ENCODE peak calls at places on chromosomes 3 and 15, in four cellular contexts. One of them, this sample, is unnamed.

GRCh38 chr3:56858331-56858730 is 56.6 kb upstream of the ARHGEF3 start:
- DNase-seq in GM12865: no peak
- DNase-seq in left ventricle myocardium inferior: no peak
- DNase-seq in foreskin fibroblast: no peak
- DNase-seq in this sample: no peak

GRCh38 chr3:133573629-133574194 is at the start of gene CDV3:
- DNase-seq in GM12865: no peak
- DNase-seq in left ventricle myocardium inferior: no peak
- DNase-seq in foreskin fibroblast: no peak
- DNase-seq in this sample: no peak

GRCh38 chr3:112136959-112137693 is 4.1 kb upstream of the GCSAM start:
- DNase-seq in GM12865: peak
- DNase-seq in left ventricle myocardium inferior: no peak
- DNase-seq in foreskin fibroblast: peak
- DNase-seq in this sample: no peak

GRCh38 chr15:73851679-73852078 is 21.7 kb upstream of the TBC1D21 start:
- DNase-seq in GM12865: peak
- DNase-seq in left ventricle myocardium inferior: no peak
- DNase-seq in foreskin fibroblast: peak
- DNase-seq in this sample: peak

GRCh38 chr3:134708671-134709070 is 57.8 kb upstream of the KY start:
- DNase-seq in GM12865: no peak
- DNase-seq in left ventricle myocardium inferior: no peak
- DNase-seq in foreskin fibroblast: peak
- DNase-seq in this sample: no peak

GRCh38 chr3:181919375-181919774 is 207.7 kb downstream of the SOX2 start:
- DNase-seq in GM12865: no peak
- DNase-seq in left ventricle myocardium inferior: no peak
- DNase-seq in foreskin fibroblast: peak
- DNase-seq in this sample: no peak

GRCh38 chr3:127777861-127778711 is 44.2 kb downstream of the MGLL start:
- DNase-seq in GM12865: no peak
- DNase-seq in left ventricle myocardium inferior: no peak
- DNase-seq in foreskin fibroblast: no peak
- DNase-seq in this sample: no peak

GRCh38 chr3:55511895-55512585 is 24.9 kb upstream of the WNT5A start:
- DNase-seq in GM12865: no peak
- DNase-seq in left ventricle myocardium inferior: no peak
- DNase-seq in foreskin fibroblast: peak
- DNase-seq in this sample: no peak

GRCh38 chr15:87365221-87365620 is 891.3 kb downstream of the NTRK3 start:
- DNase-seq in GM12865: no peak
- DNase-seq in left ventricle myocardium inferior: no peak
- DNase-seq in foreskin fibroblast: peak
- DNase-seq in this sample: no peak

GRCh38 chr3:124888482-124889441 is 1.6 kb upstream of the ITGB5 start:
- DNase-seq in GM12865: no peak
- DNase-seq in left ventricle myocardium inferior: no peak
- DNase-seq in foreskin fibroblast: no peak
- DNase-seq in this sample: no peak

GRCh38 chr3:124887177-124887995 is at the start of gene ITGB5:
- DNase-seq in GM12865: peak
- DNase-seq in left ventricle myocardium inferior: peak
- DNase-seq in foreskin fibroblast: peak
- DNase-seq in this sample: no peak

GRCh38 chr3:124887996-124888298 is 782 bp upstream of the ITGB5 start:
- DNase-seq in GM12865: no peak
- DNase-seq in left ventricle myocardium inferior: no peak
- DNase-seq in foreskin fibroblast: no peak
- DNase-seq in this sample: no peak

GRCh38 chr3:124885466-124886167 is 1.5 kb downstream of the ITGB5 start:
- DNase-seq in GM12865: no peak
- DNase-seq in left ventricle myocardium inferior: no peak
- DNase-seq in foreskin fibroblast: peak
- DNase-seq in this sample: no peak

GRCh38 chr3:124886168-124887051 is 755 bp downstream of the ITGB5 start:
- DNase-seq in GM12865: peak
- DNase-seq in left ventricle myocardium inferior: peak
- DNase-seq in foreskin fibroblast: peak
- DNase-seq in this sample: no peak
- TF ChIP-seq CTCF in GM12865: no peak
- TF ChIP-seq CTCF in left ventricle myocardium inferior: no peak
- TF ChIP-seq CTCF in foreskin fibroblast: no peak
- TF ChIP-seq CTCF in this sample: peak

DNA sequence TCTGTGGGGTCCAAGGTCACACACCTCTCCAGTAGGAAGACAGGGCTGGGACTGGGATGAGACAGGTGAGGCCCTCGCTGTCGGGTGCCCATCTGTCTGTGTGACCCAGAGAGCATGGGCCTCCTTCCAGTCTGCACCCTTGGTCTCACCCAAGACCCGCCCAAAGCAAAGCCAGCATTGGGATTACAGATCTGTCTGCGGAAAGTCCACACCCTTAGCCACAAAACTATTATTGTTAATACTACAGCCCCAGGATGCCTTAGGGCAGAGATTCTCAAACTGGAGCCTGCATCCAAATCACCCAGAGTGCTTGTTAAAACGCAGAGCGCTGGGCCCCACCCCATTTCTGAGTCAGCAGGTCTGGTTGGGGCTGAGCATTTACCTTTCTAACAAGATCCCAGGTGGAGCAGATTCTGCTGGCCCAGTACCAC is 58.5 kb upstream of the ZNF148 start:
- DNase-seq in GM12865: peak
- DNase-seq in left ventricle myocardium inferior: no peak
- DNase-seq in foreskin fibroblast: no peak
- DNase-seq in this sample: no peak
- H3K4me3 ChIP-seq in GM12865: no peak
- H3K4me3 ChIP-seq in left ventricle myocardium inferior: no peak
- H3K4me3 ChIP-seq in foreskin fibroblast: no peak
- H3K4me3 ChIP-seq in this sample: no peak

GRCh38 chr3:52820741-52821140 is 9.7 kb downstream of the ITIH4 start:
- DNase-seq in GM12865: peak
- DNase-seq in left ventricle myocardium inferior: no peak
- DNase-seq in foreskin fibroblast: peak
- DNase-seq in this sample: no peak
- TF ChIP-seq CTCF in GM12865: peak
- TF ChIP-seq CTCF in left ventricle myocardium inferior: peak
- TF ChIP-seq CTCF in foreskin fibroblast: peak
- TF ChIP-seq CTCF in this sample: peak

GRCh38 chr15:33091983-33092688 is 102.4 kb downstream of the FMN1 start:
- DNase-seq in GM12865: no peak
- DNase-seq in left ventricle myocardium inferior: no peak
- DNase-seq in foreskin fibroblast: no peak
- DNase-seq in this sample: no peak
- H3K4me3 ChIP-seq in GM12865: no peak
- H3K4me3 ChIP-seq in left ventricle myocardium inferior: no peak
- H3K4me3 ChIP-seq in foreskin fibroblast: no peak
- H3K4me3 ChIP-seq in this sample: no peak

DNA sequence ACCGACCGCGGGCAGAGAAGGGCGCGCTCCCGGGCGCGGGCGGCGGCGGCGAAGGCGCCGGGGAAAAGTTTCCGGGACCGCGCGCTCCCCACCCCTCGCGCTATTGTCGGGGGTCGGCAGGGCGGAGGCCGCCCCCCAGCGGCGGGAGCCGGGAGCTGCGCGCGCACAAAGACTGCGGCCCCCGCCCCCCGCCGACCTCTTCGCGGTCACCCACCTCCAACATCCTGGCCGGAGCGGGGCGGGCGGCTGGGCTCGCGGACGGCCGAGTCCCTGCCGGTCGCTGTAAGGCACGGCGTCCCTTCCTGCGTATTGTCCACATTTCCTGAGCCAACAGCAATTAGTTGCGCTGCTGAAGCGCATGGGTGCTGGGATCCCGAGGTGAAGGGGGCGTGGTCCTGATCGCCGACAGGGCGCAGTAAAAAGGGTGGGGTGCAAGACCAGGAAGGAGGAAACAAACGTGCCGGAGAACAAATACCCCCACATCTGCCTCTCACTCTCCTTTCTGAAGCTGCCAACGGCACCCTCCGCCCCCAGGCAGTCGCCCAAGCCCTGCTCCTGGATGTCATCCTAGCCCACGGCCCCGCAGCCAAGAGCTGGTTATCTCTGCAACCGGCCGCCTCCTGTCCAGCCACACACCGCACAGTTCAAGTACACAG is at the start of gene TMEM44:
- DNase-seq in GM12865: peak
- DNase-seq in left ventricle myocardium inferior: peak
- DNase-seq in foreskin fibroblast: peak
- DNase-seq in this sample: peak
- TF ChIP-seq CTCF in GM12865: peak
- TF ChIP-seq CTCF in left ventricle myocardium inferior: peak
- TF ChIP-seq CTCF in foreskin fibroblast: peak
- TF ChIP-seq CTCF in this sample: peak

GRCh38 chr15:33968224-33968623 is at the start of gene CHRM5:
- DNase-seq in GM12865: no peak
- DNase-seq in left ventricle myocardium inferior: no peak
- DNase-seq in foreskin fibroblast: peak
- DNase-seq in this sample: no peak
- H3K4me3 ChIP-seq in GM12865: no peak
- H3K4me3 ChIP-seq in left ventricle myocardium inferior: no peak
- H3K4me3 ChIP-seq in foreskin fibroblast: no peak
- H3K4me3 ChIP-seq in this sample: no peak

DNA sequence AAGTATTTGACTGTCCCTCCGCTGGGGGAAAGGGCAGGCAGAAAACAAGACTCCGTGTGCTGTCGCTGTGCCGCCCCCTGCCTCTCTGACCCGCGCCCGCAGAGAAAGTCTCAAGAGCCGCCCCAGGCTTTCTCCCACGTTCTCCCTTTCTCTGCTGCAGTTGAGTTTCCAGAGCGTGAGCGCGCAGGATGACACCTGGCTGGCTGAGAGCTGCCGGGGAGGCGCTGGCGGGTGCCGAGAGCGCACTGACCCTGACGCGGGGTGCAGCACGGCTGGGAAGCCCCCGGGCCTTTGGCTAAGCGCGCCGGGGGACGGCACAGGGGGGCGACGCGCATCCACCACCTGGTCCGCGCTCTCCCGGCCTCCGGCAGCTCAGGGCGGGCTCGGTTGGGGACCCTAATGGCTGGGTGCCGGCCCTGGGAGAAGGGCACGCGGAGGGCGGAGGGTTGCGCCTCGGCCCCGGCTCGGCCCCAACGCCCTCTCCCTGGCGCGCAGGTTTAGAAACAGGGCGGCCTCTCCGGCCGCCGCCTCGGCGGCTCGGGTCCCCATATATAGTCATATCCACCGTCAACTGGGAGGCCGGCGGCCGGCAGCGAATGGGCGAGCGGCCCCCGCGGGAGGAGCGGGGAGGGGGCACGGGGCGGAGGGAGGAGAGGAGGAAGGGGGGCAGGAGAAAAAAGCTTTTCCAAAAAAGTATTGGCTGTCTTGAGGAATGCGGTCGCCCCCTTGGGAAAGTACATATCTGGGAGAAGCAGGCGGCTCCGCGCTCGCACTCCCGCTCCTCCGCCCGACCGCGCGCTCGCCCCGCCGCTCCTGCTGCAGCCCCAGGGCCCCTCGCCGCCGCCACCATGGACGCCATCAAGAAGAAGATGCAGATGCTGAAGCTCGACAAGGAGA is at the start of gene TPM1:
- DNase-seq in GM12865: no peak
- DNase-seq in left ventricle myocardium inferior: peak
- DNase-seq in foreskin fibroblast: peak
- DNase-seq in this sample: peak
- TF ChIP-seq CTCF in GM12865: no peak
- TF ChIP-seq CTCF in left ventricle myocardium inferior: peak
- TF ChIP-seq CTCF in foreskin fibroblast: no peak
- TF ChIP-seq CTCF in this sample: peak

GRCh38 chr15:34794590-34795206 is 651 bp downstream of the ACTC1 start:
- DNase-seq in GM12865: no peak
- DNase-seq in left ventricle myocardium inferior: no peak
- DNase-seq in foreskin fibroblast: no peak
- DNase-seq in this sample: no peak
- H3K4me3 ChIP-seq in GM12865: no peak
- H3K4me3 ChIP-seq in left ventricle myocardium inferior: peak
- H3K4me3 ChIP-seq in foreskin fibroblast: peak
- H3K4me3 ChIP-seq in this sample: peak

GRCh38 chr15:90819390-90819789 is 49.0 kb upstream of the FURIN start:
- DNase-seq in GM12865: no peak
- DNase-seq in left ventricle myocardium inferior: peak
- DNase-seq in foreskin fibroblast: no peak
- DNase-seq in this sample: no peak

GRCh38 chr15:90820481-90820880 is 47.9 kb upstream of the FURIN start:
- DNase-seq in GM12865: no peak
- DNase-seq in left ventricle myocardium inferior: no peak
- DNase-seq in foreskin fibroblast: no peak
- DNase-seq in this sample: no peak

GRCh38 chr15:90817117-90818057 is 51.0 kb upstream of the FURIN start:
- DNase-seq in GM12865: no peak
- DNase-seq in left ventricle myocardium inferior: no peak
- DNase-seq in foreskin fibroblast: no peak
- DNase-seq in this sample: no peak

GRCh38 chr15:90819850-90820249 is 48.5 kb upstream of the FURIN start:
- DNase-seq in GM12865: no peak
- DNase-seq in left ventricle myocardium inferior: no peak
- DNase-seq in foreskin fibroblast: no peak
- DNase-seq in this sample: no peak

DNA sequence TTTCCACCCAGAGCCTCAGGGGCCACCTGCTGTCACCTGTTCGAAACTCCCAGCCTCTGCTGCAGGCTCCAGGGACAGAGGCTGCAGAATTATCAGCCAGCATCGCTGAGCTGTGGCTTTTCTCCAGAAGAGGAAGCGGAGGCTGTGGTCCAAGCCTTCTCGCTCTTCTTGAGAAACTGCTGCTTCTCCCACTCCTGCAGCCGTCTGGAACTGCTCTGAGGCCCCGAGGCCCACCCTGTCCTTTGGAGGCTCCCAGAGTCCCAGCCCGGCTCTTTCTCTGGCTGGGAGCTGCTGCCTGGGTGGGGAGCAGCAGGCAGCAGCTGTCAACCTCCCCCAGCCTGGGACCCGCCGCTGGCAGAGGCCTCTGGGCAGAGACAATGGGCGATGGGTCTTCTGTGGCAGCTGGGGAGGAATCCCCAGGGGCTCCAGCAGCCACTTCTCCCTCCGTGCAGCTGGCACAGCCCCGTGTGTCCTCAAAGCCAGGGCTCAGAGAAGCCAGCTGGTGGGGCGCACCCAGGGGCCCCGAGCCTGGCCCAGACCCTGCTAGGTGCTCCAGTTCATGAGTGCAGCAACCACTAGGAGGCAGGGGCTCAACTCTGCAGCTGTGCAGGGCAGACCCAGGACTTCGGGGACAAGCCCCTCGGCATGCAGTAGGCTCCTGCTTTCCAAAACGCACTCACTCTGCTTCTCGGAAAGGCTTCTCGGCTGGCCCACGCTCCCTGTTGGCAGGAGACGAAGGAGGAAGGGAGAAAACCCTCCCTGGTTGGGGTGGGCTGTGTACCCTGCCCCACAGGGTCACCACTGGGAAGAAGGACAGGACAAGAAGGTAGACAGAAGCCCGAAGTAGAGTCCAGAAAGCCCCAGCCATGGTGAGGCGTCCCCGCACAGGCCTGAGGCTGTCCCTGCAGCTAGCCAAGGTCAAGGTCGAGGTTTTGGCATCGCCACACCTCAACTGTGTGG is 49.9 kb upstream of the FURIN start:
- DNase-seq in GM12865: peak
- DNase-seq in left ventricle myocardium inferior: peak
- DNase-seq in foreskin fibroblast: peak
- DNase-seq in this sample: no peak
- TF ChIP-seq CTCF in GM12865: peak
- TF ChIP-seq CTCF in left ventricle myocardium inferior: peak
- TF ChIP-seq CTCF in foreskin fibroblast: no peak
- TF ChIP-seq CTCF in this sample: no peak

This sample was measured in retinal pigment epithelial cell.